ENCODE peak calls at places on chromosomes 13 and 19, in six cellular contexts. R is ovary; L is kidney; S is brain microvascular endothelial cell; T is astrocyte of the cerebellum; N is CD8-positive, alpha-beta T cell. J is an unnamed sample.

GRCh38 chr13:80486407-80486806 is 145.5 kb upstream of the SPRY2 start:
- DNase-seq in R (no peak), L (no peak), S (no peak), T (no peak), N (no peak), J (no peak)

GRCh38 chr13:94311893-94312292 is 167.6 kb downstream of the DCT start:
- DNase-seq in R (no peak), L (no peak), S (no peak), T (no peak), N (no peak), J (no peak)

GRCh38 chr13:38662362-38662761 is 24.5 kb upstream of the FREM2 start:
- DNase-seq in R (no peak), L (no peak), S (peak), T (peak), N (no peak), J (no peak)

GRCh38 chr13:36345438-36346221 is 564 bp downstream of the SPART start:
- DNase-seq in R (peak), L (peak), S (peak), T (peak), N (peak), J (peak)

GRCh38 chr19:10088949-10089554 is 2.9 kb downstream of the SHFL start:
- DNase-seq in R (no peak), L (no peak), S (no peak), T (no peak), N (no peak), J (no peak)

GRCh38 chr13:113887700-113888201 is 23.9 kb upstream of the GAS6 start:
- DNase-seq in R (no peak), L (no peak), S (no peak), T (peak), N (no peak), J (no peak)

GRCh38 chr19:2582984-2583956 is 107.3 kb downstream of the GADD45B start:
- DNase-seq in R (peak), L (no peak), S (no peak), T (no peak), N (no peak), J (no peak)

GRCh38 chr13:32881792-32882175 is 134.4 kb upstream of the KL start:
- DNase-seq in R (no peak), L (no peak), S (no peak), T (no peak), N (no peak), J (no peak)

GRCh38 chr13:35784286-35784951 is 307.9 kb upstream of the MAB21L1 start:
- DNase-seq in R (no peak), L (no peak), S (no peak), T (no peak), N (no peak), J (no peak)

GRCh38 chr13:99350191-99350590 is 43.0 kb upstream of the GPR183 start:
- DNase-seq in R (no peak), L (no peak), S (no peak), T (no peak), N (no peak), J (no peak)

GRCh38 chr19:685457-685931 is 9.3 kb downstream of the FSTL3 start:
- DNase-seq in R (no peak), L (peak), S (no peak), T (no peak), N (no peak), J (no peak)

GRCh38 chr13:76672422-76672821 is 213.8 kb downstream of the KCTD12 start:
- DNase-seq in R (peak), L (no peak), S (no peak), T (peak), N (no peak), J (no peak)

GRCh38 chr13:67416047-67416925 is 186.2 kb upstream of the PCDH9 start:
- DNase-seq in R (no peak), L (no peak), S (peak), T (no peak), N (no peak), J (no peak)

GRCh38 chr13:40187324-40187795 is 479.1 kb downstream of the FOXO1 start:
- DNase-seq in R (no peak), L (no peak), S (no peak), T (no peak), N (peak), J (no peak)

GRCh38 chr19:29285878-29286277 is 72.9 kb upstream of the UQCRFS1 start:
- DNase-seq in R (no peak), L (no peak), S (no peak), T (no peak), N (no peak), J (no peak)

GRCh38 chr19:55642153-55643002 is 1.1 kb upstream of the ZNF581 start:
- DNase-seq in R (no peak), L (peak), S (no peak), T (no peak), N (peak), J (no peak)

GRCh38 chr19:2154587-2155075 is 3.3 kb upstream of the AP3D1 start:
- DNase-seq in R (no peak), L (no peak), S (no peak), T (no peak), N (no peak), J (no peak)

GRCh38 chr13:62973804-62974203 is 1558.2 kb upstream of the PCDH20 start:
- DNase-seq in R (no peak), L (no peak), S (no peak), T (no peak), N (no peak), J (no peak)

GRCh38 chr19:39792999-39793546 is 14.4 kb downstream of the LEUTX start:
- DNase-seq in R (peak), L (peak), S (peak), T (peak), N (peak), J (peak)

GRCh38 chr13:112870737-112871287 is 98.2 kb upstream of the MCF2L start:
- DNase-seq in R (no peak), L (peak), S (no peak), T (no peak), N (no peak), J (no peak)

GRCh38 chr19:53900191-53900860 is 8.8 kb upstream of the CACNG7 start:
- DNase-seq in R (no peak), L (peak), S (no peak), T (no peak), N (no peak), J (no peak)

GRCh38 chr13:54449922-54450321 is 1421.3 kb downstream of the OLFM4 start:
- DNase-seq in R (no peak), L (no peak), S (no peak), T (no peak), N (no peak), J (no peak)

GRCh38 chr19:36748431-36749275 is 24.0 kb downstream of the ZNF850 start:
- DNase-seq in R (no peak), L (no peak), S (no peak), T (no peak), N (no peak), J (no peak)

GRCh38 chr19:2815923-2816322 is 3.7 kb upstream of the ZNF554 start:
- DNase-seq in R (no peak), L (peak), S (no peak), T (no peak), N (no peak), J (peak)

GRCh38 chr13:91719033-91719432 is 320.6 kb downstream of the GPC5 start:
- DNase-seq in R (no peak), L (no peak), S (peak), T (no peak), N (no peak), J (no peak)

GRCh38 chr13:20616059-20616797 is 49.3 kb downstream of the IFT88 start:
- DNase-seq in R (no peak), L (no peak), S (peak), T (peak), N (no peak), J (no peak)

GRCh38 chr13:23813635-23814034 is 75.6 kb downstream of the MIPEP start:
- DNase-seq in R (no peak), L (no peak), S (no peak), T (no peak), N (no peak), J (no peak)

GRCh38 chr19:7925171-7925837 is 631 bp downstream of the CTXN1 start:
- DNase-seq in R (peak), L (peak), S (peak), T (peak), N (peak), J (peak)

GRCh38 chr19:3687774-3688706 is 12.2 kb downstream of the PIP5K1C start:
- DNase-seq in R (no peak), L (peak), S (no peak), T (no peak), N (peak), J (peak)

GRCh38 chr13:75555836-75556235 is 6.2 kb downstream of the UCHL3 start:
- DNase-seq in R (no peak), L (no peak), S (no peak), T (no peak), N (no peak), J (no peak)
- TF ChIP-seq CTCF in R (no peak), L (no peak), S (no peak), T (no peak), N (no peak), J (no peak)

DNA sequence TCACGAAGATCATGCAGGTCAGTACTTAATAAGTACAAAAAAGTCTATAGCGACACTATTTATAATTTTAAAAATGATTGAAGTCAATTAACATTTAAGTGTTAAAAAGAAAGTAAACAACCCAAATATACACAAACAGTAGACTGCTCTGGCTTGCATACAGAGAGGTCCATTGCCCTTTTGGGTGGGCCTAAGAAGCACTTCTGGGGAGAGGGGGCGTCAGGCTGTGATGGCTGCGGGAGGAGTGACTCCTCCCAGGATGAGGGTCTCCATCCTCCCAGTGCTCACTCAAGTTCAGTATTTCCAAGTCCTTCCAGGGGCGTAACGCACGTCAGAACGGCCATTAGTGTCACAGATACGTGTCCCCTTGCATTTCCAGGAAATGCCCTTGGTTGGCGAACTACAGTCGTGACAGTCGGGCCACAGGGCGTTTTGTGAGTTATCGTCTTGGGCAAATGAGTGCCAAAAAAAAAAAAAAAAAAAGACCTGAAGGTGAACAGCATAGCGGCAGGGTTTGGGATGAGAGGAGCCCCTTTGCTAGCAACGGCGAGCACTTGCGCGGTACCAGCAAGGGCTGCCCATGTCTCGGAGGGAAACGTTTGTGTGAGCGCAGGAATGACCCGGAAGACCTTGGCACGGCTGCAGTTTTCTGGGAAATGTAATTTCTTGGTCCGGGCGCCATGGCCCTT is at the start of gene SCGB2B2:
- DNase-seq in R (no peak), L (no peak), S (no peak), T (no peak), N (peak), J (no peak)
- TF ChIP-seq CTCF in R (peak), L (no peak), S (peak), T (no peak), N (no peak), J (no peak)

DNA sequence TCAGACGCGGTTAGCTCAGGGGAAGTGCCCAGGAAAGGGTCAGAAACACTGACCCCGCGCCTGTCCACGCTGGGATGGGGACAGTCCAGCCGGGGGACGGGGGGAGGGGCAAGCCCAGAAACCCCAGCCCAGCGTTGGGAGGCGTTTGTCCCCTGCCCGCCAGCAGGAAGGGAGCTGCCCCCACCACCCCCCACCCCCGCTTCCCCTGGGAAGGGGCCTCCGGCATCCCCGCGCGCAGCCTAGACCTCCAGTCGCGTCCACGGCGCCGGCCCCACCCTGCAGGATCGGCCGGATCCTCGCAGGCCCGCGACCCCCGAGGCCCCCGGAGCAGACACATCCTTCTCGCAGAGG is 274 bp downstream of the GIPC1 start:
- DNase-seq in R (no peak), L (no peak), S (no peak), T (no peak), N (no peak), J (peak)
- TF ChIP-seq CTCF in R (no peak), L (no peak), S (no peak), T (no peak), N (no peak), J (no peak)

GRCh38 chr13:48074006-48074405 is 20.9 kb downstream of the MED4 start:
- DNase-seq in R (no peak), L (no peak), S (no peak), T (no peak), N (no peak), J (no peak)

GRCh38 chr13:48081739-48082138 is 13.2 kb downstream of the MED4 start:
- DNase-seq in R (no peak), L (no peak), S (no peak), T (no peak), N (no peak), J (no peak)

GRCh38 chr13:48072787-48073186 is 22.1 kb downstream of the MED4 start:
- DNase-seq in R (no peak), L (no peak), S (no peak), T (no peak), N (no peak), J (no peak)

GRCh38 chr13:48072304-48072703 is 22.6 kb downstream of the MED4 start:
- DNase-seq in R (no peak), L (no peak), S (no peak), T (no peak), N (no peak), J (no peak)

DNA sequence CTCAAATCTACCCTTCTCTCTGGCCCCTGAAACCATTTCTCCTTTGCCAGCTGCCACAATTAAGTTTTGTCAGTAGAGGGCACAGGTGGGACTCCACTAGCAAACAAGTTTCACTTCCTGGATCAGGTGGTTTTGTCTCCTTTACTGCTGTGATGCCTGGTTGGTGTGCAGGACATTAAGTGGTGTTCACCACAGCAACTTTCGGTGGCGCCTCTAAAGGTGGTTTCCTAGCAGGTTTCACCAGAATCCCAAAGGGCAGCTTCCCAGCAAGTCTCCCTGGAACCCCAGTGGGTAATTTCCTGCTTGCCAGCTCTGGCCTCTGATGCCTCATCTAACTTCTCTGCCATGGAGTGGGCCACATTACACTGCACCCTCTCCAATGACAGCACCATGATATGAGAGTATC is 16.6 kb downstream of the MED4 start:
- DNase-seq in R (no peak), L (no peak), S (no peak), T (no peak), N (no peak), J (peak)
- TF ChIP-seq CTCF in R (no peak), L (peak), S (no peak), T (peak), N (no peak), J (no peak)

DNA sequence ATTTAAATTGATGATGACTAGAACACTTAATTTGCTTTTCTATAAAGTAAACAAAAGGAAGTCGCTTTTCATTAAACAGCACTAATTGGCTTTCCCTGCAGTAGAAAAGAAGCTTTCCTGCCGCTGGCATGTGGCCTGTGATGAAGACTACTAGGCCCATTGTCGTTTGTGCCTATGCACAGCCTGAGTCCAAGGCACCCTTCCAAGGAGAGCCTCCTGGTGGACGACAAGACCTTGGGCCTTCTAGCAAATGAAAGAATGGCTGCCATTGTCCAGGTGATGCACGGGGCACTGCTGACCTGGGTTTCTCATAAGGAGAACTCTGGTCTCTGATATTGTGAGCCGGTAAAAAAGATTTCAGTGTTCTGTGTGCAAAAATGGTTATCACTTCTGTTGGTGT is 233.0 kb downstream of the COL4A1 start:
- DNase-seq in R (no peak), L (no peak), S (no peak), T (no peak), N (no peak), J (no peak)
- TF ChIP-seq CTCF in R (no peak), L (no peak), S (peak), T (no peak), N (no peak), J (no peak)

GRCh38 chr19:46604781-46605355 is 3.7 kb downstream of the CALM3 start:
- DNase-seq in R (no peak), L (peak), S (no peak), T (no peak), N (no peak), J (no peak)
- TF ChIP-seq CTCF in R (no peak), L (no peak), S (peak), T (no peak), N (no peak), J (no peak)

J was measured in GM20000.